ENCODE peak calls at places on chromosomes 5 and 9, in ten cellular contexts. One of them, this sample, is unnamed.

GRCh38 chr9:131810351-131811170 is 70.7 kb upstream of the RAPGEF1 start:
- DNase-seq in GM23338: no peak
- DNase-seq in sigmoid colon: no peak
- DNase-seq in H1: no peak
- DNase-seq in HCT116: no peak
- DNase-seq in upper lobe of left lung: no peak
- DNase-seq in K562: no peak
- DNase-seq in endothelial cell of umbilical vein: no peak
- DNase-seq in prostate gland: no peak
- DNase-seq in breast epithelium: no peak
- DNase-seq in this sample: no peak

GRCh38 chr5:92267830-92268229 is 884.7 kb upstream of the ARRDC3 start:
- DNase-seq in GM23338: no peak
- DNase-seq in H1: no peak
- DNase-seq in endothelial cell of umbilical vein: no peak
- DNase-seq in upper lobe of left lung: no peak
- DNase-seq in prostate gland: no peak
- DNase-seq in breast epithelium: no peak
- DNase-seq in HCT116: no peak
- DNase-seq in K562: no peak
- DNase-seq in sigmoid colon: peak; percentile 59
- DNase-seq in this sample: no peak

GRCh38 chr5:126988021-126988569 is 42.3 kb downstream of the MARCHF3 start:
- DNase-seq in upper lobe of left lung: no peak
- DNase-seq in H1: no peak
- DNase-seq in endothelial cell of umbilical vein: peak; percentile 91
- DNase-seq in breast epithelium: no peak
- DNase-seq in HCT116: no peak
- DNase-seq in K562: no peak
- DNase-seq in prostate gland: no peak
- DNase-seq in GM23338: no peak
- DNase-seq in sigmoid colon: no peak
- DNase-seq in this sample: no peak

GRCh38 chr5:111454198-111454606 is 58.1 kb downstream of the STARD4 start:
- DNase-seq in endothelial cell of umbilical vein: no peak
- DNase-seq in K562: no peak
- DNase-seq in HCT116: no peak
- DNase-seq in sigmoid colon: no peak
- DNase-seq in breast epithelium: no peak
- DNase-seq in H1: no peak
- DNase-seq in upper lobe of left lung: no peak
- DNase-seq in prostate gland: no peak
- DNase-seq in GM23338: no peak
- DNase-seq in this sample: no peak

GRCh38 chr5:135973323-135974018 is 18.7 kb upstream of the LECT2 start:
- DNase-seq in prostate gland: no peak
- DNase-seq in endothelial cell of umbilical vein: no peak
- DNase-seq in K562: no peak
- DNase-seq in H1: no peak
- DNase-seq in GM23338: no peak
- DNase-seq in breast epithelium: no peak
- DNase-seq in upper lobe of left lung: no peak
- DNase-seq in sigmoid colon: no peak
- DNase-seq in HCT116: no peak
- DNase-seq in this sample: no peak

GRCh38 chr9:77751341-77752091 is 103.4 kb upstream of the GNA14 start:
- DNase-seq in prostate gland: peak; percentile 64
- DNase-seq in breast epithelium: no peak
- DNase-seq in GM23338: peak; percentile 87
- DNase-seq in HCT116: peak; percentile 12
- DNase-seq in upper lobe of left lung: no peak
- DNase-seq in H1: no peak
- DNase-seq in endothelial cell of umbilical vein: peak; percentile 85
- DNase-seq in K562: peak; percentile 8
- DNase-seq in sigmoid colon: no peak
- DNase-seq in this sample: no peak

GRCh38 chr9:120710110-120710981 is 3.9 kb downstream of the MEGF9 start:
- DNase-seq in K562: peak; percentile 82
- DNase-seq in sigmoid colon: no peak
- DNase-seq in upper lobe of left lung: no peak
- DNase-seq in prostate gland: peak; percentile 37
- DNase-seq in breast epithelium: no peak
- DNase-seq in H1: no peak
- DNase-seq in endothelial cell of umbilical vein: peak; percentile 35
- DNase-seq in HCT116: peak; percentile 52
- DNase-seq in GM23338: peak; percentile 23
- DNase-seq in this sample: no peak

GRCh38 chr5:179827684-179828083 is 7.0 kb downstream of the SQSTM1 start:
- DNase-seq in HCT116: no peak
- DNase-seq in GM23338: peak; percentile 41
- DNase-seq in H1: no peak
- DNase-seq in K562: no peak
- DNase-seq in breast epithelium: no peak
- DNase-seq in prostate gland: peak; percentile 38
- DNase-seq in upper lobe of left lung: no peak
- DNase-seq in endothelial cell of umbilical vein: peak; percentile 46
- DNase-seq in sigmoid colon: peak; percentile 70
- DNase-seq in this sample: no peak

GRCh38 chr5:122761115-122761514 is 13.8 kb upstream of the SNX2 start:
- DNase-seq in GM23338: no peak
- DNase-seq in endothelial cell of umbilical vein: peak; percentile 51
- DNase-seq in prostate gland: no peak
- DNase-seq in sigmoid colon: no peak
- DNase-seq in H1: no peak
- DNase-seq in upper lobe of left lung: no peak
- DNase-seq in K562: no peak
- DNase-seq in breast epithelium: no peak
- DNase-seq in HCT116: no peak
- DNase-seq in this sample: no peak

GRCh38 chr5:122760281-122760680 is 14.6 kb upstream of the SNX2 start:
- DNase-seq in prostate gland: no peak
- DNase-seq in breast epithelium: no peak
- DNase-seq in HCT116: no peak
- DNase-seq in H1: no peak
- DNase-seq in K562: no peak
- DNase-seq in sigmoid colon: no peak
- DNase-seq in upper lobe of left lung: no peak
- DNase-seq in endothelial cell of umbilical vein: no peak
- DNase-seq in GM23338: no peak
- DNase-seq in this sample: no peak

GRCh38 chr5:122759740-122760139 is 15.1 kb upstream of the SNX2 start:
- DNase-seq in endothelial cell of umbilical vein: no peak
- DNase-seq in K562: no peak
- DNase-seq in H1: no peak
- DNase-seq in GM23338: no peak
- DNase-seq in upper lobe of left lung: no peak
- DNase-seq in prostate gland: no peak
- DNase-seq in sigmoid colon: no peak
- DNase-seq in breast epithelium: no peak
- DNase-seq in HCT116: no peak
- DNase-seq in this sample: no peak

GRCh38 chr5:122757268-122757667 is 17.6 kb upstream of the SNX2 start:
- DNase-seq in HCT116: no peak
- DNase-seq in breast epithelium: no peak
- DNase-seq in H1: no peak
- DNase-seq in K562: no peak
- DNase-seq in sigmoid colon: no peak
- DNase-seq in endothelial cell of umbilical vein: no peak
- DNase-seq in prostate gland: no peak
- DNase-seq in upper lobe of left lung: no peak
- DNase-seq in GM23338: no peak
- DNase-seq in this sample: no peak

GRCh38 chr5:122759310-122759709 is 15.6 kb upstream of the SNX2 start:
- DNase-seq in H1: no peak
- DNase-seq in endothelial cell of umbilical vein: no peak
- DNase-seq in HCT116: no peak
- DNase-seq in prostate gland: no peak
- DNase-seq in GM23338: no peak
- DNase-seq in sigmoid colon: no peak
- DNase-seq in breast epithelium: no peak
- DNase-seq in upper lobe of left lung: no peak
- DNase-seq in K562: no peak
- DNase-seq in this sample: no peak
- TF ChIP-seq POLR2AphosphoS5 in H1: no peak
- TF ChIP-seq POLR2AphosphoS5 in endothelial cell of umbilical vein: no peak
- TF ChIP-seq POLR2AphosphoS5 in HCT116: no peak
- TF ChIP-seq POLR2AphosphoS5 in prostate gland: no peak
- TF ChIP-seq POLR2AphosphoS5 in GM23338: no peak
- TF ChIP-seq POLR2AphosphoS5 in sigmoid colon: no peak
- TF ChIP-seq POLR2AphosphoS5 in breast epithelium: no peak
- TF ChIP-seq POLR2AphosphoS5 in upper lobe of left lung: no peak
- TF ChIP-seq POLR2AphosphoS5 in K562: no peak
- TF ChIP-seq POLR2AphosphoS5 in this sample: no peak

GRCh38 chr5:160470437-160471341 is 49.0 kb downstream of the PTTG1 start:
- DNase-seq in prostate gland: peak; percentile 13
- DNase-seq in endothelial cell of umbilical vein: peak; percentile 32
- DNase-seq in GM23338: no peak
- DNase-seq in HCT116: no peak
- DNase-seq in breast epithelium: no peak
- DNase-seq in H1: no peak
- DNase-seq in K562: no peak
- DNase-seq in sigmoid colon: no peak
- DNase-seq in upper lobe of left lung: no peak
- DNase-seq in this sample: no peak
- TF ChIP-seq POLR2AphosphoS5 in prostate gland: peak; percentile 16
- TF ChIP-seq POLR2AphosphoS5 in endothelial cell of umbilical vein: no peak
- TF ChIP-seq POLR2AphosphoS5 in GM23338: no peak
- TF ChIP-seq POLR2AphosphoS5 in HCT116: no peak
- TF ChIP-seq POLR2AphosphoS5 in breast epithelium: no peak
- TF ChIP-seq POLR2AphosphoS5 in H1: no peak
- TF ChIP-seq POLR2AphosphoS5 in K562: no peak
- TF ChIP-seq POLR2AphosphoS5 in sigmoid colon: no peak
- TF ChIP-seq POLR2AphosphoS5 in upper lobe of left lung: no peak
- TF ChIP-seq POLR2AphosphoS5 in this sample: peak; percentile 60

GRCh38 chr5:138938526-138938925 is 63.4 kb upstream of the LRRTM2 start:
- DNase-seq in breast epithelium: no peak
- DNase-seq in H1: no peak
- DNase-seq in sigmoid colon: no peak
- DNase-seq in HCT116: no peak
- DNase-seq in endothelial cell of umbilical vein: no peak
- DNase-seq in prostate gland: no peak
- DNase-seq in upper lobe of left lung: no peak
- DNase-seq in K562: no peak
- DNase-seq in GM23338: no peak
- DNase-seq in this sample: no peak

GRCh38 chr5:138936968-138937345 is 61.8 kb upstream of the LRRTM2 start:
- DNase-seq in K562: no peak
- DNase-seq in breast epithelium: no peak
- DNase-seq in endothelial cell of umbilical vein: no peak
- DNase-seq in HCT116: no peak
- DNase-seq in upper lobe of left lung: no peak
- DNase-seq in prostate gland: no peak
- DNase-seq in sigmoid colon: no peak
- DNase-seq in H1: no peak
- DNase-seq in GM23338: no peak
- DNase-seq in this sample: no peak

GRCh38 chr5:138936225-138936967 is 61.3 kb upstream of the LRRTM2 start:
- DNase-seq in upper lobe of left lung: peak; percentile 45
- DNase-seq in endothelial cell of umbilical vein: peak; percentile 39
- DNase-seq in sigmoid colon: no peak
- DNase-seq in prostate gland: no peak
- DNase-seq in K562: no peak
- DNase-seq in H1: no peak
- DNase-seq in breast epithelium: no peak
- DNase-seq in GM23338: peak; percentile 44
- DNase-seq in HCT116: no peak
- DNase-seq in this sample: no peak

GRCh38 chr5:138935466-138935865 is 60.3 kb upstream of the LRRTM2 start:
- DNase-seq in HCT116: no peak
- DNase-seq in endothelial cell of umbilical vein: no peak
- DNase-seq in prostate gland: no peak
- DNase-seq in H1: no peak
- DNase-seq in upper lobe of left lung: peak; percentile 50
- DNase-seq in breast epithelium: no peak
- DNase-seq in K562: no peak
- DNase-seq in GM23338: no peak
- DNase-seq in sigmoid colon: no peak
- DNase-seq in this sample: no peak

DNA sequence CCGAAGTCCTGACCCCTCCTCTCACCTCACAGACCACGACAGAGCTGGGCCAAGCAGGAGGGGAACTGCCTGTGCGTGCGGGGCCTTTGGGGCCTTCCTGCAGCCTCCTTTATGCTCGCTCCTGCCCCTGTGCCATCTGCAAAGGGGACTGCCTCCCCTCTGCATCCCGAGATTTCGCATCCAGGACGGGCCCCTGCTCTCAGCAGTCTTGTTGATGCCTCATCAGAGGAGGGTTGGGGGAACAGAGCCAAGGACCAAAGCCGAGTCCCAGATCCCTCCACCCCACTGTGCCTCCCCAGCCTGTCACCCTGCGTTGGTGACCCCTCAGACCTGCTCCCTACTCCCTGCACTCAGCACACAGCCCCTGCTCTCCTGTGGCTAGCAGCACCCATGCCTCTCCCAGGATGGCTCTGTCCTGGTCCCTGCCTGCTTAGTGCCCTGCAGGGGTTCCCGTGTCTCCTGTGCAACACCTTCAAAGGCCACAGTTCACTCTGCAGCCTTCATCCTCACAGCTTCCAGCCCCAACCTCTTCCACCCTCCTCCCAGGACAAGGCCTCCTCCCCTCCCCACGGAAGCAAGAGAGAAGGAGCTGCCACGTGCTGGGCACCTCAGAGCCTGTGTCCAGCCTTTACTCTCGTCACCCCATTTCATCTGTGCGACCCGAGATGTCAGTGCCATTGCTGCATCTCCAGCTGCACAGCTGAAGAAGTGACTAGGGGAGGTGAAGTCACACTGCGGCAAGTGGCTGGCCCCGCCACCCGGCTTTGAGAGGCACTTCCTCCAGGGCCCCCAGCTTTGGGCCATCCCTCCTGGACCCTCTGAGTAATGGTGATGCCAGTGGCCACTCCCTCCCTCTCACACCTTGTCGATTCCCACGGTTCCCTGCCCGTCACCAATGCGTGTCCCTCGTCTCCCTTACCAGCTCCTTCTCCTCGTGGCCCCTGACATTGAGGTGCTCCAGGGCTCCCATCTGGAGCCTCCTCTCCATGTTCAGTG is 62.6 kb upstream of the LRRTM2 start:
- DNase-seq in breast epithelium: no peak
- DNase-seq in prostate gland: no peak
- DNase-seq in endothelial cell of umbilical vein: no peak
- DNase-seq in upper lobe of left lung: peak; percentile 46
- DNase-seq in HCT116: no peak
- DNase-seq in GM23338: no peak
- DNase-seq in H1: no peak
- DNase-seq in K562: no peak
- DNase-seq in sigmoid colon: no peak
- DNase-seq in this sample: no peak
- TF ChIP-seq POLR2AphosphoS5 in breast epithelium: no peak
- TF ChIP-seq POLR2AphosphoS5 in prostate gland: no peak
- TF ChIP-seq POLR2AphosphoS5 in endothelial cell of umbilical vein: no peak
- TF ChIP-seq POLR2AphosphoS5 in upper lobe of left lung: no peak
- TF ChIP-seq POLR2AphosphoS5 in HCT116: peak; percentile 36
- TF ChIP-seq POLR2AphosphoS5 in GM23338: no peak
- TF ChIP-seq POLR2AphosphoS5 in H1: peak; percentile 72
- TF ChIP-seq POLR2AphosphoS5 in K562: no peak
- TF ChIP-seq POLR2AphosphoS5 in sigmoid colon: no peak
- TF ChIP-seq POLR2AphosphoS5 in this sample: peak; percentile 43

DNA sequence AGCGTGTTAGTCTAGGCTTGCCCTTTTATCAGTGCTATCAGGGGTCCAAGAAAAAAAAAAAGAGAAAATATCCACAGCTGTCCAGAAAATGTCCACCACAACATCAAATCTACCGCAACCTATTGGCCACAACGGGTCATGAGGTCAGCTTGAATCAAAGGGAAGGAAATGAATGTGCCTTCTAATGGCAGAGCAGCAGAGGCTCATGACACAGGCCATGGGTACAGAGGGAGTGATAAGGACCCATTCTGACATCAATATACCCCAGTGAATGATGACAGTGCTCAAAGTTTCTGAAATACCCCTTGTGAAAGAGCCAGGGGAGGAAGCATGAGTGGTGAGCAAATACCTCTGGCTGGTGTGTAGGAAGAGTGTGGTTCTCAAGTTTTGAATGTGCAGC is 348.2 kb downstream of the IRX1 start:
- DNase-seq in upper lobe of left lung: no peak
- DNase-seq in breast epithelium: no peak
- DNase-seq in sigmoid colon: no peak
- DNase-seq in K562: no peak
- DNase-seq in prostate gland: no peak
- DNase-seq in H1: no peak
- DNase-seq in HCT116: no peak
- DNase-seq in endothelial cell of umbilical vein: no peak
- DNase-seq in GM23338: no peak
- DNase-seq in this sample: no peak
- TF ChIP-seq POLR2AphosphoS5 in upper lobe of left lung: no peak
- TF ChIP-seq POLR2AphosphoS5 in breast epithelium: no peak
- TF ChIP-seq POLR2AphosphoS5 in sigmoid colon: no peak
- TF ChIP-seq POLR2AphosphoS5 in K562: no peak
- TF ChIP-seq POLR2AphosphoS5 in prostate gland: no peak
- TF ChIP-seq POLR2AphosphoS5 in H1: no peak
- TF ChIP-seq POLR2AphosphoS5 in HCT116: no peak
- TF ChIP-seq POLR2AphosphoS5 in endothelial cell of umbilical vein: no peak
- TF ChIP-seq POLR2AphosphoS5 in GM23338: no peak
- TF ChIP-seq POLR2AphosphoS5 in this sample: no peak

This sample was measured in GM12892.